ENCODE peak calls at places on chromosome 12, in four cellular contexts. H is IMR-90, G is mesenchymal stem cell, S is H9. X is an unnamed sample.

GRCh38 chr12:130632582-130633174 is 83.4 kb downstream of the RIMBP2 start:
- DNase-seq in H (no peak), G (no peak), S (no peak), X (no peak)

GRCh38 chr12:54980341-54980740 is 4.2 kb downstream of the TESPA1 start:
- DNase-seq in H (no peak), G (no peak), S (no peak), X (no peak)

GRCh38 chr12:92055877-92056276 is 89.8 kb downstream of the BTG1 start:
- DNase-seq in H (no peak), G (no peak), S (no peak), X (no peak)

GRCh38 chr12:49334226-49334625 is 2.8 kb downstream of the C1QL4 start:
- DNase-seq in H (no peak), G (no peak), S (no peak), X (no peak)

GRCh38 chr12:47102845-47103666 is 23.3 kb upstream of the AMIGO2 start:
- DNase-seq in H (peak; percentile 95), G (peak; percentile 88), S (no peak), X (no peak)

GRCh38 chr12:32828120-32828519 is 68.5 kb downstream of the PKP2 start:
- DNase-seq in H (no peak), G (no peak), S (no peak), X (no peak)

GRCh38 chr12:17954788-17955187 is 135.2 kb downstream of the RERGL start:
- DNase-seq in H (no peak), G (no peak), S (no peak), X (no peak)

GRCh38 chr12:50986961-50987737 is 34.8 kb downstream of the HIGD1C start:
- DNase-seq in H (peak; percentile 72), G (peak; percentile 72), S (peak; percentile 71), X (peak; percentile 9)

GRCh38 chr12:104303538-104304151 is at the start of gene EID3:
- DNase-seq in H (peak; percentile 73), G (peak; percentile 87), S (peak; percentile 92), X (peak; percentile 51)

GRCh38 chr12:114681149-114681849 is 2.7 kb downstream of the TBX3 start:
- DNase-seq in H (peak; percentile 65), G (peak; percentile 65), S (peak; percentile 38), X (no peak)

GRCh38 chr12:9331218-9331626 is 123.0 kb upstream of the PZP start:
- DNase-seq in H (peak; percentile 41), G (peak; percentile 50), S (peak; percentile 87), X (peak; percentile 56)

GRCh38 chr12:75759842-75760260 is 248.4 kb upstream of the KRR1 start:
- DNase-seq in H (peak; percentile 94), G (peak; percentile 59), S (no peak), X (no peak)

GRCh38 chr12:130200445-130200844 is 38.2 kb downstream of the FZD10 start:
- DNase-seq in H (no peak), G (no peak), S (no peak), X (no peak)

GRCh38 chr12:41532072-41532471 is 344.0 kb downstream of the PDZRN4 start:
- DNase-seq in H (peak; percentile 1), G (no peak), S (no peak), X (no peak)

GRCh38 chr12:96398422-96399080 is 1.7 kb downstream of the CDK17 start:
- DNase-seq in H (peak; percentile 39), G (peak; percentile 37), S (no peak), X (no peak)
- H2AK5ac ChIP-seq in H (peak overlapping the region; percentile 75), G (no peak overlapping the region), S (no peak overlapping the region), X (no peak overlapping the region)

GRCh38 chr12:30378307-30378706 is 317.4 kb downstream of the IPO8 start:
- DNase-seq in H (no peak), G (no peak), S (no peak), X (no peak)
- H2AK5ac ChIP-seq in H (no peak overlapping the region), G (no peak overlapping the region), S (no peak overlapping the region), X (no peak overlapping the region)

GRCh38 chr12:78210494-78210860 is 379.8 kb downstream of the NAV3 start:
- DNase-seq in H (no peak), G (no peak), S (no peak), X (no peak)
- H2AK5ac ChIP-seq in H (no peak overlapping the region), G (no peak overlapping the region), S (no peak overlapping the region), X (no peak overlapping the region)

GRCh38 chr12:3102721-3103410 is 25.7 kb downstream of the TSPAN9 start:
- DNase-seq in H (no peak), G (no peak), S (no peak), X (no peak)

GRCh38 chr12:3106564-3106963 is 29.4 kb downstream of the TSPAN9 start:
- DNase-seq in H (no peak), G (no peak), S (no peak), X (no peak)

GRCh38 chr12:3101309-3102022 is 24.3 kb downstream of the TSPAN9 start:
- DNase-seq in H (peak; percentile 57), G (no peak), S (peak; percentile 25), X (no peak)

GRCh38 chr12:3105690-3106479 is 28.7 kb downstream of the TSPAN9 start:
- DNase-seq in H (no peak), G (no peak), S (peak; percentile 25), X (no peak)

GRCh38 chr12:3103806-3104205 is 26.6 kb downstream of the TSPAN9 start:
- DNase-seq in H (no peak), G (no peak), S (no peak), X (no peak)
- H2AK5ac ChIP-seq in H (no peak overlapping the region), G (peak overlapping the region; percentile 64), S (no peak overlapping the region), X (no peak overlapping the region)